ENCODE peak calls at places on chromosomes 16 and 17, in five cellular contexts. Y, P, C, Z and D are unnamed samples.

GRCh38 chr16:50146479-50147435 is 6.3 kb upstream of the TENT4B start:
- DNase-seq in Y (no peak), C (no peak), Z (peak; percentile 36), P (no peak), D (no peak)

GRCh38 chr16:67166035-67166882 is 1.7 kb downstream of the HSF4 start:
- DNase-seq in Z (no peak), C (no peak), Y (no peak), P (no peak), D (no peak)

GRCh38 chr17:63240106-63240505 is 206.0 kb downstream of the CYB561 start:
- DNase-seq in P (no peak), Y (no peak), Z (no peak), C (no peak), D (no peak)

GRCh38 chr16:56862776-56863175 is 2.2 kb upstream of the SLC12A3 start:
- DNase-seq in Z (no peak), P (no peak), C (no peak), Y (no peak), D (no peak)

GRCh38 chr16:7013990-7014389 is 318.7 kb upstream of the RBFOX1 start:
- DNase-seq in C (peak; percentile 40), Y (no peak), Z (peak; percentile 41), P (no peak), D (no peak)

GRCh38 chr16:72530434-72530833 is 358.5 kb upstream of the PMFBP1 start:
- DNase-seq in P (no peak), Z (no peak), Y (no peak), C (no peak), D (no peak)

GRCh38 chr17:6153416-6153815 is 83.2 kb downstream of the WSCD1 start:
- DNase-seq in Y (no peak), Z (no peak), C (no peak), P (no peak), D (no peak)

GRCh38 chr17:40094874-40095273 is 5.5 kb downstream of the NR1D1 start:
- DNase-seq in P (no peak), Z (no peak), Y (no peak), C (no peak), D (no peak)

GRCh38 chr17:52207786-52208185 is 49.3 kb upstream of the CA10 start:
- DNase-seq in Z (no peak), P (no peak), C (no peak), Y (no peak), D (no peak)

GRCh38 chr17:53227514-53227913 is 595.2 kb upstream of the KIF2B start:
- DNase-seq in Y (no peak), P (no peak), Z (no peak), C (no peak), D (no peak)

GRCh38 chr16:55480228-55480655 is 1.2 kb downstream of the MMP2 start:
- DNase-seq in P (peak; percentile 63), Y (no peak), Z (peak; percentile 11), C (no peak), D (no peak)

DNA sequence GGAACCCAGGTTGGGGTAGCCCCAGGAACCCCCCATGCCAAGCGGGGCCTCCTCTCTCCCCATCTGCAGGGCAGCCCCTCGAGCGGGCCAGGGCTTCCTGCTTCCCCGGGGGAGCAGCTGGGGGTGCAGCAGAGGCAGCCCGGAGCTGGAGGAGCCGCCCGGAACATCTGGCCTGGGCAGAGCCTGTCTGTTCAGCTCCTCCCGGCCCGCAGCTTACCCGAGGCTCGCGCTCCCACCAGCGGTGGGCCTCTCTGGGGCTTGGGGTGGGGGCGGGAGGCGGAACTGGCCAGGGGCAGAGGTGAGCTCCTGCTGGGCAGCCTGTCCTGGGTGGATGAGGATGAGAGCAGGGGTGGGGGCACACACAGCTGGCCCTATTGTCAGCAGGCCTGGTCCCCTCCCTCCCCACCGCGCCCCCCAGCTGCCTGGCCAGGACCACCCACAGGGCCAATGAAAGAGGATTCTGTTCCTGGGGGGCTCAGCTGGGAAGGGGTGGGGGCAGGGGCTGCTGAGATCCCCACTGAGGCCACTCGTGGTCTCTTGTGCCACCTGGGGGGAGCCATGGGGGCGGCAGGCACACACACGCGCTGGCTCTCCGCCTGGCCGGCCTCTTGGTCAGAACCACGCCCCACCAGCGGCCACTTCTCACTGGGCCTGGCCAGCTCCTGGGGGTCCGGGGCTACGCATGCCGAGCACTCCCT is 34.7 kb downstream of the BAHCC1 start:
- DNase-seq in P (no peak), Z (no peak), C (no peak), Y (no peak), D (no peak)
- TF ChIP-seq KDM1A in P (no peak), Z (no peak), C (no peak), Y (no peak), D (no peak)

DNA sequence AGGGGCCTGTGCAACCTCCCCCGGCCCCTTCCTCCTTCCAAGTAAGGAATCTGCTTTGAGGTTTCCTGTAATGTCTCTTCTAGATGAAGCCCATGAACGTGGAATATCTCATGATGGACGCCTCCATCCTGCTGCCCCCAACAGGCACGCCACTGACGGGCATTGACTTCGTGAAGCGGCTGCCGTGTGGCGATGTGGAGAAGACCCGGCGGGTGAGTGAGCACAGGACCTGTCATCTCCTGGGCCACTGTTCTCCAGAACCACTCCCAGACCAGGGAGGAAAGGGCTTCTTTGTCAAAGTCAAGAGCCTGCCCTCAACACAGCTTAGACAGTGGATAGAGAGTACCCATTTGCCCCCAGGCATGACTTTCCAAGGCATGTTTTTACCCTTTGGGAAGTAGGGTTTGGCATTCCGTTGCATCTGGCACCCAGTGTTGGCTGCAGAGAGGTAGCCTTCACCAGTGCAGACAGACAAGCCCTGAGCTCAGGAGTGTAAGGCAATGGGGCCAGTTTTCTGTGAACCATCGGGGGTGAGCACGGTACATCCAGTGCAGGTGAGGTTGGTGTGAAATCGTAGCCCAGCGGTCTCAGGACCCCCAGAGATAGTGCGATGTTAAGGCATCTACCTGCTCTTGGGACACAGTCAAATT is 107.2 kb downstream of the CLEC16A start:
- DNase-seq in Z (no peak), P (no peak), Y (no peak), C (no peak), D (no peak)
- TF ChIP-seq KDM1A in Z (no peak), P (no peak), Y (no peak), C (no peak), D (no peak)

DNA sequence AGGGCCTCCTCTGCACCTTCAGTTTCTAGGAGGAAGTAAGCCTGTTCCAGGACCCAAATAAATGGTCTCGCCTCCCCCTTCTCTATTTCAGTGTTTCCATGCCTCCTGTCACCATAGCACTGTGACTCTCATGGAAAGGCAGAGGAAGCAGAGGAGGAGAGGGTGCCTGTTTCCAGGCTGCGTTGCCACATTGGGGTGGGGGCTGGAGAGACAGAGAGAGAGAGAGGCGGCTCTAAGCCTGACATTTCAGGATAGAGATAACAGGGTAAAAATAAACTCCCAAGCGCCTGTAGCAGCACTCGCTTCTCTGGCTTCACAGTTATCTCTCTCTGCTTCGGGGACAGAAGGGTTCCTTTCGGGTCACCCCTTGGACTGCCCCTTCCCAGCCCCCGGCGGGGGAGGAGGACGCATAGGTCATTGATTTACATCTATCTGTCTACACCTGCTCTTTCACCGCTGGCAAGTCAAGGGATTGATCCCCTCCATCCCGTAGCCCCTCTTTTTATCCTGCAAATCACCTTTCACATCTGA is 71.2 kb upstream of the MRTFB start:
- DNase-seq in P (no peak), C (no peak), Z (peak; percentile 74), Y (no peak), D (no peak)
- TF ChIP-seq KDM1A in P (no peak), C (no peak), Z (peak; percentile 53), Y (no peak), D (no peak)

DNA sequence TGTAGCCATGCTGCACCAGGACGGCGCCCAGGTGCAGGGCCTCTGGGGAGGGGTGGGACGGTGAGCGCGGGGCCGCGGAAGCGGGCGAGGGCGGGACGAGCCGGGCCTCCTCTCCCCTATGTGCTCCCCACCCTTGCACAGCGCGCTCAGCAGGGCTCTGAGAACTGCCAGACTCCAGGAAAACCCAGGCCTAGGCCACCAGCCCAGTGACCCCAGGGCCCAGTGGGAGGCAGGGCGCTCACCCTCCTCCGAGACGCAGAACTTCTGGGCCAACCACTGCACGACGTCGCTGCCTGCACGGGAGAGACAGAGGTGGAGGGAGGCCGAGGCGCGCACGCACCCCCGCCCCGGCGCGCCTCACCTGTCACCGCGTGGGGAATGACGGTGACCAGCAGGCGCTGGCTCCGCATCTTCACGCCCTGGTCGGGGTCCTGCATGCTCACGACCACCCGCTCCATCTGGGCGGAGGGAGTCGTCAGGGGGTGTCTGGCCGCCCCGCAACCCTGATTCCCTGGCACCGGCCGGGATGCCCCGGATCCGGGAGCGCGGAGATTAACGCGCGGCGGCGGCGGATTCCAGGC is 613 bp downstream of the RGS11 start:
- DNase-seq in Y (no peak), P (no peak), C (no peak), Z (no peak), D (no peak)
- TF ChIP-seq KDM1A in Y (no peak), P (no peak), C (no peak), Z (no peak), D (no peak)

DNA sequence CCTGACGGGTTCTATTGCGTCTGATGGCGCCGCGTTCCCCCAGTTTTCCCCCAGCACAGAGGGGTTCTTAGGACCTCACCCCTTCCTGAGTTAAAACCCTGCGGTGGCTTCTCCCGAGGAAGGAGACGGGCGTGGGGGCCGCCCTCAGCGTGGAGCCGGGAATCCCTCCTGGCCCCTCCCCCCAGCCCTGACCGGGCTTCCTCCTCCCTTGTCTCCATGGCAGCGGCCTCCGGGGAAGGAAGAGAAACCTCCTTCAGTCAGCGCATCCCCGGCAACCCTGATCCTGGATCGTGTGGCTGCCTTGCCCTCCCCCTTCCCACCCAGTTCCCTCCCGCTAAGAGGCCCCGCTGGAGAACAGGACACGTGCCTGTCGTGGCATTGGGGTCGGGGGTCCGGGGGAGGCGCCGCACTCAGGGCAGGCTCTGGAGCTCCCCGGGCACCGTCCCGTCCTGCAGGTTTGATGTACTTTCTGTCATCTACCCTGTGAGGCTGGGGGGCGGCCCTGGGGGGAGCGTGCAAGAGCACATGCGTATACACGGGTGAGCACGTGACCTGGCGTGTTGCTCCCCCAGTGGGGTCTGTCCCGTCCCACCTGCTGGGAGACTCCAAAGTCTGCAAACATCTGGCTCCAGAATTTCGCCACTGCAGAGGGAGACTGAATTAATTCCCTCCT is 30.5 kb downstream of the CACNA1H start:
- DNase-seq in P (no peak), C (no peak), Z (no peak), Y (no peak), D (peak; percentile 69)
- TF ChIP-seq KDM1A in P (no peak), C (no peak), Z (no peak), Y (no peak), D (no peak)

GRCh38 chr16:3009568-3010390 is 2.9 kb upstream of the CLDN9 start:
- DNase-seq in Y (no peak), Z (no peak), P (peak; percentile 88), C (no peak), D (no peak)
- TF ChIP-seq KDM1A in Y (no peak), Z (peak; percentile 72), P (peak; percentile 44), C (no peak), D (no peak)

DNA sequence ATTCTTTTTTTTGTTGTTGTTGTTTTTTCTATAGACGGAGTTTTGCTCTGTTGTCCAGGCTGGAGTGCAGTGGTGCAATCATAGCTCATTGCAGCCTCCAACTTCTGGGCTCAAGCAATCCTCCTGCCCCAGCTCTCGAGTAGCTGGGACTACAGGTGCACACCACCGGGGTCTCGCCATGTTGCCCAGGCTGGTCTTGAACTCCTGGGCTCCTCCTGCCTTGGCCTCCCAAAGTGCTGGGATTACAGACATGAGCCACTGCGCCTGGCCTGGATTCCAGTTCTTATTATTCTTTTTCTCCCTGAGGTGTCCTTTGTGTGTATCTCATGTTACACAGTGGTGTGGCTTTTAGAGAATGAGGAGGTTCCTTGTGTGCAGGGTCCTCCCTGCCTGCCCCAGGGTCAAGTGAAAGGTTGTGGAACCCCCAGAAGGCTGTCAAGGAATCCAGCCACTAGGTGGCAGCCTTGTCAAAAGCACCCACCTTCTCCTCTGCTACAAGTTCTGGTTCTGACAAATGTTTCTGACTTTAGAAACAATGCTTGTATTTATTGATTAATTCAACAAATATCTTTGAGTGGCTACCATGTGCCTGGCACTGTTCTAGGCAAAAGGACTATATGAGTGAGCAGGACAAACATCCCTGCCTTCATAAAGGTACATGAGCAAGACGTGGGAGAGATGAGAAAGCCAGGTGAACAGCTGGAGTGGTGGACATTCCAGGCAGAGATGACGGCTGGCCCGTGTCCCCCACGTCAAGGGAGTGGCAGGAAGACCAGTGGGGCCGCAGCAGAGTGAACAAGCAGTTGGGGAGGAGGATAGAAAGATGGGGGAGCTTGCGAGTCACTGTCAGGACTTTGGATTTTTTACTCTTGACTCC is 112.4 kb downstream of the SPECC1 start:
- DNase-seq in P (peak; percentile 89), Z (peak; percentile 74), Y (peak; percentile 23), C (peak; percentile 50), D (peak; percentile 82)
- TF ChIP-seq KDM1A in P (no peak), Z (no peak), Y (no peak), C (no peak), D (no peak)